ENCODE peak calls at places on chromosomes 2 and 18, in five cellular contexts. Z is NT2/D1, W is astrocyte, B is psoas muscle, Q is HFF-Myc. Y is an unnamed sample.

GRCh38 chr2:174785481-174785880 is 21.2 kb upstream of the CHRNA1 start:
- DNase-seq in Q (no peak), B (no peak), Z (no peak), W (peak), Y (no peak)

GRCh38 chr18:55768255-55768654 is 180.3 kb upstream of the TCF4 start:
- DNase-seq in Z (peak), Q (no peak), W (no peak), B (no peak), Y (no peak)

GRCh38 chr2:55482186-55482945 is 37.2 kb upstream of the CFAP36 start:
- DNase-seq in B (no peak), W (peak), Q (peak), Z (no peak), Y (no peak)

GRCh38 chr2:17373736-17374135 is 144.5 kb downstream of the RAD51AP2 start:
- DNase-seq in Z (no peak), B (no peak), Q (no peak), W (peak), Y (no peak)

GRCh38 chr2:28094794-28095193 is 204.3 kb downstream of the BABAM2 start:
- DNase-seq in W (peak), Q (no peak), B (no peak), Z (no peak), Y (no peak)

GRCh38 chr2:112811841-112812306 is 24.7 kb downstream of the IL1B start:
- DNase-seq in W (peak), B (no peak), Q (peak), Z (no peak), Y (no peak)

GRCh38 chr2:98550165-98550564 is 58.1 kb downstream of the COA5 start:
- DNase-seq in Q (no peak), B (no peak), Z (no peak), W (no peak), Y (no peak)

GRCh38 chr18:44229693-44230108 is 451.0 kb upstream of the SETBP1 start:
- DNase-seq in B (peak), Z (no peak), W (peak), Q (no peak), Y (peak)

GRCh38 chr2:147348886-147349285 is 495.9 kb upstream of the ACVR2A start:
- DNase-seq in Z (no peak), Q (no peak), B (no peak), W (no peak), Y (no peak)

GRCh38 chr2:111983478-111984212 is 71.4 kb upstream of the TMEM87B start:
- DNase-seq in B (no peak), Q (no peak), W (no peak), Z (no peak), Y (no peak)

GRCh38 chr18:41197967-41198366 is 757.1 kb upstream of the PIK3C3 start:
- DNase-seq in Z (peak), Q (no peak), W (no peak), B (no peak), Y (no peak)

GRCh38 chr18:76336241-76336640 is 158.8 kb downstream of the ZNF516 start:
- DNase-seq in B (no peak), Z (no peak), W (no peak), Q (no peak), Y (no peak)

GRCh38 chr2:28332696-28333095 is 60.0 kb upstream of the FOSL2 start:
- DNase-seq in B (peak), Z (no peak), W (no peak), Q (no peak), Y (no peak)

GRCh38 chr2:66428986-66429612 is 5.8 kb upstream of the MEIS1 start:
- DNase-seq in W (peak), B (no peak), Z (no peak), Q (no peak), Y (no peak)

GRCh38 chr2:193810533-193810932 is 1615.8 kb upstream of the TMEFF2 start:
- DNase-seq in Q (no peak), Z (no peak), B (no peak), W (peak), Y (no peak)

GRCh38 chr2:42802150-42802549 is 9.8 kb upstream of the HAAO start:
- DNase-seq in Q (no peak), Z (no peak), W (no peak), B (no peak), Y (no peak)

GRCh38 chr18:11857177-11857887 is 6.1 kb downstream of the CHMP1B start:
- DNase-seq in Q (peak), Z (no peak), W (peak), B (peak), Y (peak)

GRCh38 chr2:220270506-220271070 is 643.2 kb downstream of the SLC4A3 start:
- DNase-seq in B (no peak), Z (no peak), W (no peak), Q (no peak), Y (no peak)

GRCh38 chr2:50535971-50536759 is 495.8 kb downstream of the NRXN1 start:
- DNase-seq in W (peak), Q (no peak), B (no peak), Z (peak), Y (no peak)

GRCh38 chr18:5630057-5630765 is 86.4 kb upstream of the EPB41L3 start:
- DNase-seq in B (peak), W (no peak), Z (no peak), Q (no peak), Y (peak)

GRCh38 chr2:55628931-55629330 is 11.5 kb upstream of the PPP4R3B start:
- DNase-seq in Z (no peak), B (no peak), Q (no peak), W (no peak), Y (no peak)

GRCh38 chr2:167293172-167293781 is 405.0 kb downstream of the XIRP2 start:
- DNase-seq in W (peak), Q (no peak), Z (no peak), B (peak), Y (peak)

GRCh38 chr2:161312996-161313395 is 4.8 kb downstream of the PSMD14 start:
- DNase-seq in B (no peak), Q (no peak), W (peak), Z (no peak), Y (no peak)

GRCh38 chr2:101063753-101064502 is 61.8 kb downstream of the RPL31 start:
- DNase-seq in W (peak), Q (no peak), B (no peak), Z (no peak), Y (no peak)

GRCh38 chr2:174184915-174185314 is 63.4 kb downstream of the OLA1 start:
- DNase-seq in W (no peak), B (no peak), Z (no peak), Q (no peak), Y (no peak)

GRCh38 chr2:169034256-169034655 is 3.1 kb upstream of the ABCB11 start:
- DNase-seq in Q (no peak), Z (no peak), B (no peak), W (peak), Y (no peak)

GRCh38 chr2:162344617-162344950 is 652 bp downstream of the GCA start:
- DNase-seq in Z (no peak), Q (no peak), W (no peak), B (no peak), Y (no peak)

GRCh38 chr2:195898505-195898904 is 170.1 kb downstream of the DNAH7 start:
- DNase-seq in Z (no peak), Q (peak), W (peak), B (no peak), Y (peak)

GRCh38 chr2:95356821-95357700 is 45.4 kb upstream of the FAHD2A start:
- DNase-seq in B (no peak), Z (no peak), W (no peak), Q (no peak), Y (no peak)

DNA sequence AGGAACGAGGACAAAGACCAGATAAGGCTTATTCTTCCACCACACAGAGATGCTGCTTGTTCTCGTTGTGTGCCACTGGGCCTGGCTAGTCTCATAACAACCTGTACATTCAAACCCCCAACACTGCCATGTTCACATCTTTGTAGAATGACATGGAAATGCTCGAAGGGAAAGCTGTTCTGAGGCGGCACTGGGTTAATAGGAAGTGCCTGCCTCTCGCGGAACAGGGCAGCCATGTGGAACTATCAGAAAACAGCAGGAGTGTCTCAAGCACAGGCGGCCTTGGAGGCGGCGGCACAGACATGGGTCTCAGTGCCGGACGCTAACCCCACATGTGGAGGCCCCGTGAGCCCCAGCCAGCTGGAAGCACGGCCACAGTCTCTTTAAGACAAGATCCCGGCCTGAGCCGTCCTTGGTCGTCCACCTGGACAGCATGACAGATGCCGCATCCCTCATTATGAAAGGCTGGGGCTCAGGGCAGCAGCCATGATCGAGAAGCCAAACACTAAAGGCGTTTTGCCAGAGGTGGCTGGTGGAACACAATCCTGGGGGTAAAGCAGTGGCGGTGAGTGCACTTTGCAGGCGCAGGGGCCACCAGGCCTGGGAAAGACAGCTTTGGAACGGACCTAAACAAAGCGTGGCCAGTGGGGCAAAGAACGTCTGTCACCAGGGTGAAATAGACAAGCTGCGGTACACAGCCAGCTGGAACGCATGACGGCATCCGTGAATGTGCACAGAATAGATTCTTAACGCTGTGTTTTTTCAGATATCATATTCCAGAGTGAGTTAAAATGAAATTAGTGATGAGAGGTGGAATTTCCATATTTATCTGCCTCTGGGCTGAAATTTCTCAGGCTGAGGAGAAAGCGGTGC is 161.0 kb downstream of the HDAC4 start:
- DNase-seq in B (no peak), W (no peak), Q (no peak), Z (no peak), Y (peak)
- H3K4me3 ChIP-seq in B (peak), W (no peak), Q (no peak), Z (no peak), Y (no peak)

DNA sequence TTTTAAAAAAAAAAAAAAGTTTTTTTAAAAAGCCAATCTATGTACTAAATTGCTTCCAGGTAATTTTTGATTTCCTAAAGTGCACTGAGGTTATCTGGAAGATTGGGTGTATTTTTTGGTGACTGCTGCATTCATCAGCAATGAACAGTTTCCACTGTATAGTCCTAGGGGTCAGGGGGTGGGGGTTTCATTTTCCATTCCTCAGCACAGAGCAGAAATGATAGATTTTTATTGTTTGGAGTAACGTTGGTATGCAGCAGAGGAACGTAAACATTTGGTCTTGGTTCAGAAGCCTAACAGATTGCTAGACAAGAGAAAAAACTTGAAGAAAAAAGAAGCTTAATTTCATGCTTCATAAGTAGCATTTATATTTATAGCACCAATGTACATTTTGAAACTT is 54.9 kb downstream of the ZCCHC2 start:
- DNase-seq in Q (no peak), W (no peak), Z (no peak), B (no peak), Y (no peak)
- H3K4me3 ChIP-seq in Q (no peak), W (no peak), Z (no peak), B (no peak), Y (no peak)

GRCh38 chr2:86201951-86202692 is 2.9 kb downstream of the MRPL35 start:
- DNase-seq in Z (no peak), W (peak), B (no peak), Q (no peak), Y (no peak)
- H3K4me3 ChIP-seq in Z (no peak), W (no peak), B (peak), Q (no peak), Y (no peak)

GRCh38 chr18:54119524-54120019 is 104.9 kb downstream of the MBD2 start:
- DNase-seq in W (peak), Z (peak), Q (peak), B (no peak), Y (no peak)
- H3K4me3 ChIP-seq in W (no peak), Z (no peak), Q (no peak), B (no peak), Y (no peak)

GRCh38 chr18:35244671-35245070 is 3.8 kb downstream of the ZNF397 start:
- DNase-seq in W (no peak), Q (no peak), B (no peak), Z (no peak), Y (no peak)

GRCh38 chr18:35239314-35239713 is 1.5 kb upstream of the ZNF397 start:
- DNase-seq in B (no peak), Z (no peak), W (no peak), Q (no peak), Y (no peak)

GRCh38 chr18:35240664-35241522 is at the start of gene ZNF397:
- DNase-seq in Z (peak), W (peak), B (peak), Q (peak), Y (peak)

GRCh38 chr18:35241523-35241804 is 630 bp downstream of the ZNF397 start:
- DNase-seq in Q (no peak), Z (no peak), W (no peak), B (no peak), Y (no peak)

GRCh38 chr18:35242426-35242825 is 1.6 kb downstream of the ZNF397 start:
- DNase-seq in Z (no peak), W (no peak), Q (no peak), B (no peak), Y (no peak)
- H3K4me3 ChIP-seq in Z (no peak), W (no peak), Q (no peak), B (no peak), Y (no peak)

GRCh38 chr2:10375570-10376266 is 72.4 kb downstream of the ODC1 start:
- DNase-seq in B (no peak), Z (no peak), Q (no peak), W (no peak), Y (no peak)
- H3K4me3 ChIP-seq in B (no peak), Z (no peak), Q (no peak), W (no peak), Y (no peak)

DNA sequence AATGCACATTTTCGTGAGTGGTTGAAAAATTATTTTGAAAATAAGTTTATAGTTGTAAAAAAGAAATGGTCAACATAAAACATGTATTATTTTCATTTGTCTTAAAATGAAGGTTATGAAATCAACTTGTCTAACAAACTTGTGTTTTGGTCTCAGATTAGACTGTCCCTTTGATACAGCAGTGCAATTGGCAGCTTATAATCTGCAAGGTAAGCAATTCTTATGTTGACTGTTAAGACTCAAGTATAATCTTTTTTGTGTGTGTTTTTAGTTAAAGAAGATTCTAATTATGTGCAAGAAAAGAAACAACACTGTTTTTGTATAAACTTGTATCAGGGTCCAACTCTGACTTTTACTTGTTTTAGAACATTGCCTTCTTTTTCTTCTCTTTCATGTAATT is 62.7 kb downstream of the EPB41L5 start:
- DNase-seq in B (no peak), Z (no peak), W (no peak), Q (no peak), Y (no peak)
- H3K4me3 ChIP-seq in B (no peak), Z (no peak), W (no peak), Q (no peak), Y (no peak)

GRCh38 chr2:187874786-187875185 is 320.6 kb upstream of the TFPI start:
- DNase-seq in Z (no peak), Q (no peak), B (no peak), W (no peak), Y (no peak)

GRCh38 chr2:187869195-187869594 is 315.0 kb upstream of the TFPI start:
- DNase-seq in B (no peak), Q (no peak), W (no peak), Z (no peak), Y (no peak)

GRCh38 chr2:187873132-187873531 is 318.9 kb upstream of the TFPI start:
- DNase-seq in Z (no peak), B (no peak), Q (no peak), W (no peak), Y (no peak)

GRCh38 chr2:187875271-187875670 is 321.0 kb upstream of the TFPI start:
- DNase-seq in B (no peak), Q (no peak), W (no peak), Z (no peak), Y (no peak)

GRCh38 chr2:187871506-187871905 is 317.3 kb upstream of the TFPI start:
- DNase-seq in Z (no peak), Q (no peak), W (no peak), B (no peak), Y (no peak)
- H3K4me3 ChIP-seq in Z (no peak), Q (no peak), W (no peak), B (no peak), Y (no peak)

GRCh38 chr2:200788129-200788718 is 23.5 kb upstream of the BZW1 start:
- DNase-seq in Z (no peak), B (no peak), W (peak), Q (no peak), Y (peak)

GRCh38 chr2:200786826-200787225 is 24.9 kb upstream of the BZW1 start:
- DNase-seq in Q (no peak), Z (no peak), B (no peak), W (peak), Y (no peak)

GRCh38 chr2:200790185-200790584 is 21.5 kb upstream of the BZW1 start:
- DNase-seq in W (no peak), Q (no peak), B (no peak), Z (no peak), Y (no peak)

GRCh38 chr2:200786423-200786822 is 25.3 kb upstream of the BZW1 start:
- DNase-seq in B (no peak), Q (no peak), Z (no peak), W (peak), Y (no peak)

GRCh38 chr2:200787351-200788128 is 24.2 kb upstream of the BZW1 start:
- DNase-seq in W (peak), Q (peak), B (no peak), Z (no peak), Y (peak)
- H3K4me3 ChIP-seq in W (peak), Q (no peak), B (no peak), Z (no peak), Y (no peak)

GRCh38 chr18:13530879-13531387 is 195.4 kb downstream of the FAM210A start:
- DNase-seq in B (peak), W (peak), Q (peak), Z (peak), Y (peak)

GRCh38 chr18:13531681-13532325 is 194.6 kb downstream of the FAM210A start:
- DNase-seq in B (no peak), Z (no peak), W (no peak), Q (no peak), Y (no peak)

GRCh38 chr18:13528739-13529392 is 197.5 kb downstream of the FAM210A start:
- DNase-seq in Z (no peak), W (no peak), B (no peak), Q (no peak), Y (no peak)

GRCh38 chr18:13530215-13530878 is 196.0 kb downstream of the FAM210A start:
- DNase-seq in W (no peak), Q (no peak), B (no peak), Z (no peak), Y (no peak)

GRCh38 chr18:13532406-13533075 is 193.8 kb downstream of the FAM210A start:
- DNase-seq in Z (no peak), B (no peak), W (no peak), Q (no peak), Y (no peak)
- H3K4me3 ChIP-seq in Z (no peak), B (no peak), W (no peak), Q (no peak), Y (no peak)

Y was measured in thyroid gland.